ENCODE peak calls at places on chromosomes 2 and 18, in ten cellular contexts. K is nephron progenitor cell; U is sciatic nerve; X is mesendoderm; N is HEK293T; C is activated CD4-positive, alpha-beta T cell treated with anti-CD3 and anti-CD28 coated beads, Interleukin-2, amount 50 U/mL, for 4 hours; L is germinal center; J is lower leg skin; A is hypothalamus; I is SW 1271. T is an unnamed sample.

GRCh38 chr18:41391616-41392610 is 563.1 kb upstream of the PIK3C3 start:
- DNase-seq in K (peak; percentile 73), U (no peak), X (peak; percentile 79), N (peak; percentile 27), C (no peak), L (no peak), J (no peak), A (peak; percentile 53), I (peak; percentile 13), T (peak; percentile 51)

GRCh38 chr2:216633616-216634316 is 546 bp downstream of the IGFBP2 start:
- DNase-seq in K (no peak), U (no peak), X (peak; percentile 61), N (peak; percentile 44), C (no peak), L (no peak), J (no peak), A (no peak), I (no peak), T (peak; percentile 35)

GRCh38 chr2:107936427-107937359 is 49.6 kb upstream of the SLC5A7 start:
- DNase-seq in K (peak; percentile 39), U (no peak), X (peak; percentile 32), N (no peak), C (no peak), L (no peak), J (no peak), A (no peak), I (no peak), T (peak; percentile 41)

GRCh38 chr2:42103829-42104228 is 56.0 kb downstream of the PKDCC start:
- DNase-seq in K (no peak), U (no peak), X (peak; percentile 64), N (no peak), C (no peak), L (no peak), J (peak; percentile 58), A (no peak), I (no peak), T (no peak)

GRCh38 chr2:179861777-179862117 is 335 bp upstream of the ZNF385B start:
- DNase-seq in K (peak; percentile 37), U (no peak), X (peak; percentile 51), N (peak; percentile 22), C (no peak), L (no peak), J (no peak), A (no peak), I (no peak), T (peak; percentile 7)

GRCh38 chr18:75638223-75638596 is 210.7 kb upstream of the SMIM21 start:
- DNase-seq in K (no peak), U (no peak), X (peak; percentile 29), N (no peak), C (no peak), L (no peak), J (no peak), A (no peak), I (no peak), T (no peak)

GRCh38 chr2:121736462-121737336 is at the start of gene NIFK:
- DNase-seq in K (peak; percentile 100), U (peak; percentile 100), X (peak; percentile 99), N (peak; percentile 99), C (peak; percentile 100), L (peak; percentile 99), J (peak; percentile 100), A (peak; percentile 99), I (peak; percentile 91), T (peak; percentile 100)

GRCh38 chr2:28293416-28293815 is 99.2 kb upstream of the FOSL2 start:
- DNase-seq in K (no peak), U (no peak), X (no peak), N (no peak), C (no peak), L (no peak), J (no peak), A (no peak), I (no peak), T (no peak)

GRCh38 chr2:121860033-121860810 is 104.8 kb downstream of the TSN start:
- DNase-seq in K (no peak), U (no peak), X (peak; percentile 40), N (no peak), C (no peak), L (no peak), J (no peak), A (no peak), I (peak; percentile 60), T (no peak)

GRCh38 chr2:68151037-68151436 is 6.7 kb upstream of the PNO1 start:
- DNase-seq in K (no peak), U (no peak), X (no peak), N (no peak), C (no peak), L (no peak), J (no peak), A (no peak), I (no peak), T (no peak)